ENCODE peak calls at places on chromosomes 3 and 15, in four cellular contexts. V is head of caudate nucleus, L is AG09319, A is AG09309. J is an unnamed sample.

GRCh38 chr3:5202267-5202666 is 14.8 kb downstream of the EDEM1 start:
- DNase-seq in V (no peak), L (no peak), A (no peak), J (no peak)

GRCh38 chr3:130490246-130490645 is 26.7 kb upstream of the COL6A6 start:
- DNase-seq in V (no peak), L (no peak), A (no peak), J (no peak)

GRCh38 chr3:106929081-106929480 is 448.2 kb upstream of the CCDC54 start:
- DNase-seq in V (no peak), L (no peak), A (no peak), J (no peak)

GRCh38 chr15:34725565-34725964 is 29.2 kb downstream of the GJD2 start:
- DNase-seq in V (no peak), L (no peak), A (no peak), J (no peak)

GRCh38 chr3:197749315-197749600 is 425 bp upstream of the FYTTD1 start:
- DNase-seq in V (no peak), L (no peak), A (no peak), J (no peak)

GRCh38 chr3:128424508-128425069 is 42.1 kb downstream of the DNAJB8 start:
- DNase-seq in V (no peak), L (no peak), A (no peak), J (no peak)

GRCh38 chr3:105848821-105849220 is 20.0 kb downstream of the CBLB start:
- DNase-seq in V (no peak), L (no peak), A (no peak), J (no peak)

GRCh38 chr3:190139365-190139764 is 18.7 kb upstream of the P3H2 start:
- DNase-seq in V (no peak), L (no peak), A (no peak), J (no peak)

GRCh38 chr3:156174229-156174847 is 54.0 kb downstream of the KCNAB1 start:
- DNase-seq in V (no peak), L (no peak), A (no peak), J (no peak)

GRCh38 chr3:133997871-133998635 is 31.7 kb downstream of the SLCO2A1 start:
- DNase-seq in V (no peak), L (no peak), A (no peak), J (no peak)

GRCh38 chr3:162195147-162195546 is 698.5 kb downstream of the OTOL1 start:
- DNase-seq in V (no peak), L (no peak), A (no peak), J (no peak)

GRCh38 chr15:76642671-76643070 is 262.5 kb downstream of the SCAPER start:
- DNase-seq in V (no peak), L (no peak), A (no peak), J (no peak)

GRCh38 chr3:14415501-14415900 is 13.1 kb downstream of the SLC6A6 start:
- DNase-seq in V (no peak), L (peak; percentile 38), A (peak; percentile 57), J (no peak)

GRCh38 chr3:153084431-153084830 is 77.6 kb upstream of the RAP2B start:
- DNase-seq in V (no peak), L (no peak), A (no peak), J (no peak)

GRCh38 chr15:27774638-27775037 is 324.5 kb downstream of the OCA2 start:
- DNase-seq in V (no peak), L (no peak), A (no peak), J (no peak)

GRCh38 chr3:50171540-50172301 is 16.6 kb downstream of the SEMA3F start:
- DNase-seq in V (no peak), L (no peak), A (no peak), J (no peak)

GRCh38 chr15:70268698-70269251 is 171.1 kb upstream of the TLE3 start:
- DNase-seq in V (no peak), L (no peak), A (no peak), J (no peak)

GRCh38 chr3:96465521-96465920 is 348.9 kb upstream of the EPHA6 start:
- DNase-seq in V (no peak), L (no peak), A (no peak), J (no peak)

GRCh38 chr3:134212898-134213665 is 37.6 kb downstream of the RYK start:
- DNase-seq in V (peak; percentile 84), L (peak; percentile 29), A (no peak), J (no peak)

GRCh38 chr3:87761795-87762194 is 297.0 kb downstream of the CGGBP1 start:
- DNase-seq in V (no peak), L (no peak), A (no peak), J (no peak)

GRCh38 chr15:31269961-31270575 is 56.6 kb upstream of the KLF13 start:
- DNase-seq in V (no peak), L (no peak), A (no peak), J (peak; percentile 40)

GRCh38 chr15:71658827-71659729 is 151.3 kb upstream of the NR2E3 start:
- DNase-seq in V (no peak), L (no peak), A (no peak), J (no peak)

GRCh38 chr3:63943678-63944077 is 31.5 kb upstream of the SCAANT1 start:
- DNase-seq in V (no peak), L (no peak), A (no peak), J (no peak)

GRCh38 chr3:194750409-194750808 is 64.7 kb downstream of the FAM43A start:
- DNase-seq in V (no peak), L (no peak), A (no peak), J (no peak)

GRCh38 chr3:128841926-128842920 is 37.2 kb upstream of the ACAD9 start:
- DNase-seq in V (peak; percentile 44), L (no peak), A (no peak), J (no peak)

GRCh38 chr15:57323806-57324589 is 52.3 kb upstream of the CGNL1 start:
- DNase-seq in V (peak; percentile 39), L (no peak), A (no peak), J (peak; percentile 30)

GRCh38 chr3:161221881-161222600 is 930 bp downstream of the NMD3 start:
- DNase-seq in V (no peak), L (no peak), A (no peak), J (no peak)

GRCh38 chr3:96700322-96701315 is 113.8 kb upstream of the EPHA6 start:
- DNase-seq in V (no peak), L (no peak), A (no peak), J (no peak)

GRCh38 chr3:153666911-153667310 is 454.3 kb upstream of the ARHGEF26 start:
- DNase-seq in V (no peak), L (no peak), A (no peak), J (no peak)

GRCh38 chr15:79358069-79358468 is 47.2 kb downstream of the TMED3 start:
- DNase-seq in V (no peak), L (no peak), A (no peak), J (no peak)

GRCh38 chr3:194269610-194270145 is 81.5 kb downstream of the CPN2 start:
- DNase-seq in V (no peak), L (no peak), A (no peak), J (peak; percentile 88)

GRCh38 chr3:136343873-136344281 is 93.7 kb downstream of the PCCB start:
- DNase-seq in V (peak; percentile 39), L (peak; percentile 82), A (peak; percentile 89), J (no peak)

GRCh38 chr3:84772841-84773240 is 185.9 kb upstream of the CADM2 start:
- DNase-seq in V (no peak), L (no peak), A (no peak), J (no peak)

GRCh38 chr15:92365816-92366215 is 27.9 kb upstream of the ST8SIA2 start:
- DNase-seq in V (no peak), L (no peak), A (no peak), J (no peak)

GRCh38 chr15:90219421-90220141 is 14.2 kb downstream of the CIB1 start:
- DNase-seq in V (peak; percentile 51), L (no peak), A (no peak), J (no peak)

J was measured in chondrocyte.